ENCODE peak calls at places on chromosomes 3 and 15, in six cellular contexts. A is COLO829; N is stimulated activated naive B cell treated with anti-CD40 and anti-IgM and Interleukin-4, amounts not matched to agents 10 μg/mL and 1 μg/mL and 100 μg/mL, for 72 hours; J is NCI-H1092 treated with DMSO at 0.1 percent for 48 hours; K is NAMALWA; R is myocyte. O is an unnamed sample.

GRCh38 chr3:56988874-56989433 is 71.5 kb upstream of the SPATA12 start:
- DNase-seq in A (peak; percentile 66), N (peak; percentile 28), J (peak; percentile 75), K (peak; percentile 56), R (peak; percentile 87), O (peak; percentile 61)

GRCh38 chr3:157467165-157467564 is 30.5 kb downstream of the PTX3 start:
- DNase-seq in A (no peak), N (no peak), J (no peak), K (no peak), R (peak; percentile 19), O (no peak)

GRCh38 chr15:37095993-37096877 is 4.1 kb downstream of the MEIS2 start:
- DNase-seq in A (no peak), N (no peak), J (no peak), K (no peak), R (no peak), O (no peak)

GRCh38 chr3:61847784-61848462 is 286.6 kb downstream of the PTPRG start:
- DNase-seq in A (no peak), N (no peak), J (no peak), K (no peak), R (no peak), O (no peak)

GRCh38 chr3:33385423-33385822 is 54.8 kb downstream of the UBP1 start:
- DNase-seq in A (no peak), N (no peak), J (no peak), K (peak; percentile 37), R (no peak), O (no peak)

GRCh38 chr3:9903238-9903624 is 583 bp downstream of the IL17RE start:
- DNase-seq in A (peak; percentile 40), N (no peak), J (no peak), K (no peak), R (no peak), O (peak; percentile 54)

GRCh38 chr3:113698891-113699465 is 2.5 kb upstream of the USF3 start:
- DNase-seq in A (no peak), N (no peak), J (no peak), K (no peak), R (no peak), O (no peak)

GRCh38 chr3:133896002-133896761 is 500 bp upstream of the RAB6B start:
- DNase-seq in A (no peak), N (no peak), J (peak; percentile 36), K (no peak), R (peak; percentile 15), O (no peak)

GRCh38 chr3:54988302-54989022 is 60.6 kb upstream of the LRTM1 start:
- DNase-seq in A (no peak), N (no peak), J (no peak), K (no peak), R (peak; percentile 47), O (no peak)

GRCh38 chr3:40623567-40623966 is 98.8 kb downstream of the ZNF621 start:
- DNase-seq in A (no peak), N (peak; percentile 84), J (no peak), K (peak; percentile 84), R (peak; percentile 89), O (no peak)

GRCh38 chr3:52171577-52172261 is 17.5 kb upstream of the POC1A start:
- DNase-seq in A (no peak), N (no peak), J (no peak), K (no peak), R (no peak), O (no peak)